ENCODE peak calls at places on chromosome 10, in eight cellular contexts. E, D, V, B, I, C, Y and J are unnamed samples.
A peak's percentile ranks its signal among the peaks of the same experiment; 100 is the strongest.

GRCh38 chr10:6445671-6446278 is 134.3 kb downstream of the PRKCQ start:
- DNase-seq in I (peak; percentile 38), Y (peak; percentile 36), C (peak; percentile 65), B (peak; percentile 54), E (no peak), D (peak; percentile 70), V (peak; percentile 37), J (no peak)

GRCh38 chr10:71735709-71736569 is 16.4 kb upstream of the C10orf105 start:
- DNase-seq in D (no peak), E (no peak), C (no peak), V (peak; percentile 71), Y (no peak), B (peak; percentile 58), I (no peak), J (no peak)

GRCh38 chr10:84523509-84523908 is 195.1 kb downstream of the CCSER2 start:
- DNase-seq in C (no peak), B (no peak), Y (peak; percentile 25), I (no peak), V (no peak), D (no peak), E (no peak), J (no peak)

GRCh38 chr10:107496594-107496993 is 332.1 kb upstream of the SORCS1 start:
- DNase-seq in E (no peak), V (no peak), D (no peak), B (no peak), C (no peak), Y (no peak), I (no peak), J (no peak)

GRCh38 chr10:56319386-56319785 is 41.7 kb downstream of the ZWINT start:
- DNase-seq in E (no peak), C (peak; percentile 31), Y (peak; percentile 97), I (no peak), B (no peak), D (no peak), V (no peak), J (no peak)

GRCh38 chr10:13690281-13690825 is 103.6 kb downstream of the PRPF18 start:
- DNase-seq in Y (no peak), V (no peak), C (no peak), D (peak; percentile 64), E (peak; percentile 40), B (no peak), I (no peak), J (peak; percentile 32)

GRCh38 chr10:30537586-30537985 is 92.0 kb downstream of the LYZL2 start:
- DNase-seq in D (no peak), Y (no peak), V (no peak), E (no peak), I (no peak), C (no peak), B (no peak), J (no peak)

GRCh38 chr10:121058082-121058481 is 206.9 kb downstream of the WDR11 start:
- DNase-seq in E (no peak), Y (no peak), B (no peak), D (no peak), I (no peak), C (no peak), V (no peak), J (no peak)

GRCh38 chr10:73848821-73849489 is 25.4 kb downstream of the CAMK2G start:
- DNase-seq in B (peak; percentile 90), D (peak; percentile 93), I (peak; percentile 86), C (peak; percentile 76), Y (peak; percentile 100), V (peak; percentile 88), E (peak; percentile 88), J (peak; percentile 73)

GRCh38 chr10:17387861-17388503 is 66.4 kb downstream of the ST8SIA6 start:
- DNase-seq in D (peak; percentile 18), C (no peak), I (no peak), B (no peak), Y (peak; percentile 81), E (no peak), V (no peak), J (peak; percentile 23)

GRCh38 chr10:48241301-48241700 is 33.2 kb downstream of the FRMPD2 start:
- DNase-seq in V (no peak), Y (no peak), B (no peak), C (no peak), D (no peak), I (no peak), E (no peak), J (no peak)

DNA sequence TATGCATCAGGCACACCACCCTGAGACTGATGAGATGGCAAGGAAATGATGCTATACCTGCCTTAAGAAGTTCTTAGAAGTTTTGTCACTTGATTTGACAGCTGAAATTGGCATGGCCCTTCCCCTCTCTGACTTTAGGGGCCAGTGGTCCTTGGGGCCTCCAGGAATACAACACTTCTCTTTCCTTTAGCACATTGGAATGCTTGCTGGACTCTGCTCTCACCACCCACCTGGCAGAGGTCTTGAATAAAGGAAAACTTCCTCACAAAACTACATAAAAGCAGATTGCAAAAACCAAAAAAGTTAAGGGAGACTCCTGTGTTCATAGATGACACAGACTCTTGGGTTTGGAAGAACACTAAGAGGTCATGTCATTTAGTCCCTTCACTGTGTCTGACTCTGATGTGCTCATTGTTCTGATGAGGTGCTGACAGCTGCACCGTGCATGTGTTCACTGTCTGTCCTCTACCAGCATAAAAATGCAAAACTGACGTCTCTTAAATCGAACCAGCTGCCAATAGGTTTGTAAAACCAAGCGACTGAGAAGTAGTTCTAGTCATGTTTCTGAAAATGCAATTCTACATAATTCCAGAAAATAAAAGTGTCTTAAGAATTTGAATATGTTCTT is 11.4 kb downstream of the BLNK start:
- DNase-seq in E (no peak), Y (no peak), B (no peak), V (no peak), D (no peak), I (no peak), C (no peak), J (no peak)
- H3K4me1 ChIP-seq in E (peaks cover 17% of the 10 kb centered on the region), Y (no peaks in the 10 kb centered on the region), B (no peaks in the 10 kb centered on the region), V (peaks cover 6% of the 10 kb centered on the region), D (peaks cover 5% of the 10 kb centered on the region), I (peaks cover 7% of the 10 kb centered on the region), C (peaks cover 35% of the 10 kb centered on the region), J (no peaks in the 10 kb centered on the region)

DNA sequence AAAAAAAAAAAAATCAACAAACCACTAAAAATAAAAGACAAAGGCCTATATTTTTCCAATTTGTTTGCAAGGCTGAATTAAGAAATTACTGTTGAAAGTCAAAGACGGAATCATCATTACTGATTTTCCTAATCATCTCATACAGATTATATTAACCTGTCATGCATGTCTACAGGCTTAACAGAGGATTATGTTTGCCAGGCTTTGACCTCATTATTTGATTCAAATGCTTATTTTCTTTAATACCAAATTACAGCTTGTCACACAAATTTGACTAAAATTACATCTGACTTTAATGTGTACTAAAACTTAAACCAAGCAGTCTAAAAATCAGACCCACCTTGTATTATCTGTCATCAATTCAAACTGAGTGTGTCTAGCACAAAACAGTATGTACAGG is 21.2 kb downstream of the KIF5B start:
- DNase-seq in E (no peak), C (no peak), Y (no peak), B (no peak), I (no peak), V (no peak), D (no peak), J (no peak)
- H3K36me3 ChIP-seq in E (peaks cover 97% of the 10 kb centered on the region), C (peaks cover 15% of the 10 kb centered on the region), Y (peaks cover 69% of the 10 kb centered on the region), B (peaks cover 3% of the 10 kb centered on the region), I (peaks cover 75% of the 10 kb centered on the region), V (peaks cover 59% of the 10 kb centered on the region), D (peaks cover 77% of the 10 kb centered on the region), J (peaks cover 10% of the 10 kb centered on the region)

GRCh38 chr10:110500515-110500905 is 2.8 kb downstream of the DUSP5 start:
- DNase-seq in D (no peak), B (no peak), Y (peak; percentile 77), I (no peak), E (no peak), C (peak; percentile 28), V (no peak), J (no peak)

GRCh38 chr10:110501142-110501937 is 3.6 kb downstream of the DUSP5 start:
- DNase-seq in Y (peak; percentile 89), I (peak; percentile 92), B (peak; percentile 93), C (peak; percentile 77), E (peak; percentile 92), V (peak; percentile 95), D (peak; percentile 79), J (peak; percentile 75)

GRCh38 chr10:110498982-110499795 is 1.5 kb downstream of the DUSP5 start:
- DNase-seq in I (no peak), V (peak; percentile 47), D (peak; percentile 77), C (peak; percentile 79), Y (peak; percentile 68), B (no peak), E (no peak), J (no peak)

GRCh38 chr10:110498087-110498981 is 627 bp downstream of the DUSP5 start:
- DNase-seq in Y (no peak), E (peak; percentile 84), C (peak; percentile 58), B (peak; percentile 74), D (peak; percentile 58), I (peak; percentile 28), V (peak; percentile 64), J (peak; percentile 40)

GRCh38 chr10:110499796-110500514 is 2.2 kb downstream of the DUSP5 start:
- DNase-seq in C (no peak), Y (no peak), D (no peak), V (no peak), I (no peak), E (no peak), B (no peak), J (no peak)
- H3K4me1 ChIP-seq in C (peaks cover 43% of the 10 kb centered on the region), Y (peaks cover 48% of the 10 kb centered on the region), D (peaks cover 43% of the 10 kb centered on the region), V (peaks cover 59% of the 10 kb centered on the region), I (peaks cover 39% of the 10 kb centered on the region), E (peaks cover 75% of the 10 kb centered on the region), B (no peaks in the 10 kb centered on the region), J (peaks cover 4% of the 10 kb centered on the region)

DNA sequence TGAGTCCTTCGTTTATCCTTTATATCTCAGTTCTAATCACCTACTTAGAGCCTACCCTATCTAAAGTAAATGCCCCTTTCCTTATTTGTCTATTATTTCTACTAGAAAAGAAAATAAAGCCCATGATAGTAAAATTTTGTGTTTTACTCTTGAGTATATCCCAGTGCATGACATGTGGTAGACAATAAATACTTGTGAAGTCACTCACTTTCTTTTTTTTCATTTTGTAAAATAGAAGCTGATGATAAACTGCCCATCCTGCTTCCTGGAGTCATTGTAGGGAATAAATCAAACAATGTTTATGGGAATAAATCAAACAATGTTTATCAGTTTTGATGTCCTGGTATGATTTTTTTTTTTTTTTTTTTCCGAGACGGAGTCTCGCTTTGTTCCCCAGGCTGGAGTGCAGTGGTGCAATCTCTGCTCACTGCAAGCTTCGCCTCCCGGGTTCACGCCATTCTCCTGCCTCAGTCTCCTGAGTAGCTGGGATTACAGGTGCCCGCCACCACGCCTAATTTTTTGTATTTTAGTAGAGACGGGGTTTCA is 36.1 kb downstream of the BTRC start:
- DNase-seq in V (no peak), E (no peak), Y (no peak), B (no peak), C (no peak), I (no peak), D (no peak), J (no peak)
- H3K36me3 ChIP-seq in V (no peaks in the 10 kb centered on the region), E (no peaks in the 10 kb centered on the region), Y (no peaks in the 10 kb centered on the region), B (no peaks in the 10 kb centered on the region), C (no peaks in the 10 kb centered on the region), I (no peaks in the 10 kb centered on the region), D (no peaks in the 10 kb centered on the region), J (no peaks in the 10 kb centered on the region)

GRCh38 chr10:24305551-24306506 is 96.9 kb downstream of the KIAA1217 start:
- DNase-seq in V (no peak), D (no peak), Y (no peak), C (no peak), I (no peak), E (no peak), B (no peak), J (no peak)
- H3K4me1 ChIP-seq in V (peaks cover 9% of the 10 kb centered on the region), D (no peaks in the 10 kb centered on the region), Y (no peaks in the 10 kb centered on the region), C (no peaks in the 10 kb centered on the region), I (peaks cover 16% of the 10 kb centered on the region), E (peaks cover 15% of the 10 kb centered on the region), B (no peaks in the 10 kb centered on the region), J (peaks cover 3% of the 10 kb centered on the region)